ENCODE peak calls at places on chromosomes 12 and 14, in four cellular contexts. Z, A, V and F are unnamed samples.

GRCh38 chr12:46342562-46343033 is 30.0 kb downstream of the SLC38A2 start:
- DNase-seq in V (peak), Z (peak), A (peak), F (no peak)

GRCh38 chr12:114562654-114563053 is 121.3 kb downstream of the TBX3 start:
- DNase-seq in V (no peak), A (no peak), Z (no peak), F (no peak)

GRCh38 chr12:13250416-13250815 is 53.9 kb downstream of the EMP1 start:
- DNase-seq in Z (no peak), V (peak), A (peak), F (no peak)

GRCh38 chr12:18888062-18888461 is 150.1 kb downstream of the CAPZA3 start:
- DNase-seq in A (no peak), V (peak), Z (no peak), F (no peak)

GRCh38 chr14:28058012-28058296 is 708.6 kb upstream of the FOXG1 start:
- DNase-seq in A (no peak), Z (no peak), V (no peak), F (no peak)

GRCh38 chr12:47995976-47996375 is 8.3 kb downstream of the COL2A1 start:
- DNase-seq in Z (no peak), V (peak), A (no peak), F (no peak)

GRCh38 chr14:37139710-37140109 is 32.7 kb downstream of the SLC25A21 start:
- DNase-seq in A (no peak), Z (no peak), V (no peak), F (no peak)

GRCh38 chr14:77158175-77158908 is 16.8 kb upstream of the ZDHHC22 start:
- DNase-seq in Z (no peak), A (no peak), V (peak), F (no peak)

GRCh38 chr14:67071506-67071905 is 117.7 kb upstream of the GARIN2 start:
- DNase-seq in V (no peak), A (no peak), Z (no peak), F (no peak)

GRCh38 chr14:50109342-50109741 is 7.0 kb downstream of the VCPKMT start:
- DNase-seq in A (peak), V (peak), Z (no peak), F (no peak)

GRCh38 chr12:130185455-130186100 is 23.3 kb downstream of the FZD10 start:
- DNase-seq in Z (no peak), V (no peak), A (no peak), F (no peak)
- H3K4me3 ChIP-seq in Z (no peak), V (no peak), A (no peak), F (no peak)

GRCh38 chr12:104011265-104011664 is 38.7 kb downstream of the GLT8D2 start:
- DNase-seq in A (peak), Z (no peak), V (peak), F (no peak)
- H3K4me3 ChIP-seq in A (no peak), Z (no peak), V (no peak), F (no peak)

DNA sequence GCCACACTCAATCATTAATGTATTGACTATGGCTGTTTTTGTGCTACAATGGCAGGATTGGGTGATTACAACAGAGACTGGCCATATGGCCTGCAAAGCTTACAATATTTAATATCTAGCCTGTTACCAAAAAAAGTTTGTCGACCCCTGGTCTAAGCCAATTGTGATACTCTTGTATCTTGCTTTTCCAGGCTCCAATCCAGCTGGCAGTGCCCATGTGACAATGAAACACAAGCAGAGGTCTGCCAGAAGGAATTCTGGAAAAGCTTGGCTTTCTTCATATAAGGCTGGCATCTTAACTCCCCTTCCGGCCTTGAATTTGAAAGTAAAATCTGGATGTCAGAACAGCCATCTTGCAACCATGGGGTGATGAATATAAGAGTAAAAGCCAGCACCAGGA is 458.6 kb downstream of the TMTC2 start:
- DNase-seq in Z (no peak), A (no peak), V (no peak), F (no peak)
- H3K4me3 ChIP-seq in Z (no peak), A (no peak), V (no peak), F (no peak)

GRCh38 chr12:109153711-109154434 is 37.5 kb downstream of the ACACB start:
- DNase-seq in V (no peak), Z (no peak), A (no peak), F (no peak)

GRCh38 chr12:109154485-109155438 is 38.4 kb downstream of the ACACB start:
- DNase-seq in Z (peak), V (peak), A (peak), F (peak)

GRCh38 chr12:109157986-109158385 is 41.6 kb downstream of the ACACB start:
- DNase-seq in A (no peak), V (no peak), Z (no peak), F (no peak)

GRCh38 chr12:109156036-109156435 is 39.6 kb downstream of the ACACB start:
- DNase-seq in V (no peak), A (no peak), Z (no peak), F (no peak)

DNA sequence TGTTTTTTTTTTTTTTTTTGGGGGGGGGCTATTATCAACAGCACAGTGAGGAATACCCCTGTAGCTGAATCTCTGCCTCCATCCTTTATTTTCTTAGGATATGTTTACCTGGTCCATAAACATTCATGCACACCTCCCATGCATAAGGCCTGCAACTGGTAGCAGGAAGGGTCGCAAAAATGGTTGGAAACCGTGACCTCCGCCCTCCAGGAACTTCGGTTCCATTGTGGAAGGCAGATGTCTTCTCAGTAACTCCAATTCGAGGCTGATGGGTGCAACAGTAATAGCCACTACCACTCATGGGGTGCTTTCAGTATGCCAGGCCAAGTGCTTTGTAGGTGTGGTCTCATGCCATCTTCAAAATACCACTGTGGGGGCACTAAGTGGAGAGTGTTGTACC is 40.2 kb downstream of the ACACB start:
- DNase-seq in A (no peak), Z (no peak), V (no peak), F (no peak)
- H3K4me3 ChIP-seq in A (no peak), Z (no peak), V (no peak), F (no peak)

GRCh38 chr12:88339966-88340365 is 197.9 kb downstream of the TMTC3 start:
- DNase-seq in V (peak), Z (no peak), A (no peak), F (no peak)
- H3K4me3 ChIP-seq in V (no peak), Z (no peak), A (no peak), F (no peak)

GRCh38 chr12:92624236-92624635 is 78.6 kb upstream of the PLEKHG7 start:
- DNase-seq in V (peak), Z (no peak), A (no peak), F (no peak)

GRCh38 chr12:92625639-92626310 is 77.0 kb upstream of the PLEKHG7 start:
- DNase-seq in V (no peak), A (no peak), Z (no peak), F (no peak)

GRCh38 chr12:92629349-92630065 is 73.3 kb upstream of the PLEKHG7 start:
- DNase-seq in Z (no peak), V (peak), A (no peak), F (no peak)

GRCh38 chr12:92627511-92627910 is 75.3 kb upstream of the PLEKHG7 start:
- DNase-seq in A (no peak), Z (no peak), V (no peak), F (no peak)

DNA sequence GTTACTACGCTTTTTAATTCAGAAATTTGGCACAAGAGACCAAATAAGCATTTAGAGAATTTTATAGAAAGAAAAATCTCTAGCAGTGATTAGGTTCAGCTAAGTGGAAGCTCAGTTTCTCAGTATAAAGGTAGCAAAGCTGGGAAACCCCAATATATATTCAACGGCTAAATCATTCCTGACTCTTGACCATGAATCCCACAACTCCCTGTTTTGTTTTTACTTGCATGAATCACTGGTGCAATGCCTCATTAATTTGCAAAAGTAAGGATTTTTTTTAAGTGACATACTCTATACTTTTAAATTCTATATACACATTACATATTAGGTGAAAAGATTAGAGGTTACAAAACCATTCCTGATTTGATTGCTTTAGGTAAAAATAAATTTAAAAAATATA is 74.3 kb upstream of the PLEKHG7 start:
- DNase-seq in A (no peak), Z (no peak), V (no peak), F (no peak)
- H3K4me3 ChIP-seq in A (no peak), Z (no peak), V (no peak), F (no peak)

DNA sequence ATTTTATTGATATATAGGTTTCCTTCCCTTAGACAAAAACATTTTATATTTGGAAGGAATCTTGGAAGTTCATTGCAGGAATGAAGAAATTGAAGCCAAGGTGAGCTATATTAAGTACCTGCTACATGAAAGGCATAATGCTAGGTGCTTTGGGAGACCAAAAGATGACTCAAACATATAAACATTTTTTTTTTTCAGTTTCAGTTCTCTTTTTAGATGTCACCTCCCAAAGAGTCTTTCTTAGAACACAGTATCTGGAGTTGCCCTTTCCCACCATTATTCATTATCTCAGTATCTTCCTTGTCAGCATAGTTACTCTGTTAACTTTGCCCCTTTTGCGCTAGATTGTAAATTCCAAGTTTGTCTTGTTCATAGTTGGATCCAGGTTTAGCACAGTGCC is 1.1 kb downstream of the LIN52 start:
- DNase-seq in A (no peak), Z (no peak), V (no peak), F (no peak)
- H3K4me3 ChIP-seq in A (peak), Z (peak), V (no peak), F (peak)

DNA sequence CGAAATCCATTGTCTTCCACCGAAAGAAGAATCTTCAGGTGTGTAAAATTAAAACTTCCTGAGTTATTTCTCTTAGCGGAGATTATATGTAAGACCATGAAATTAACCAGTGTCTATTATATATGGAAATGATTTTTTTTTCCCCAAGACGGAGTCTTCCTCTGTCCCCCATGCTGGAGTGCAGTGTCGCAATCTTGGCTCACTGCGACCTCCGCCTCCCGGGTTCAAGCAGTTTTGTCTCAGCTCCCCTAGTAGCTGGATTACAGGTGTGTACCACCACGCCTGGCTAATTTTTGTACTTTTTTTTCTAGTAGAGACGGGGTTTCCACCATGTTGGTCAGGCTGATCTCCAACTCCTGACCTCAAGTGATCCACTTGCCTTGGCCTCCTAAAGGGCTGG is 2.8 kb downstream of the RAN start:
- DNase-seq in Z (no peak), A (no peak), V (no peak), F (no peak)
- H3K4me3 ChIP-seq in Z (no peak), A (no peak), V (no peak), F (no peak)

DNA sequence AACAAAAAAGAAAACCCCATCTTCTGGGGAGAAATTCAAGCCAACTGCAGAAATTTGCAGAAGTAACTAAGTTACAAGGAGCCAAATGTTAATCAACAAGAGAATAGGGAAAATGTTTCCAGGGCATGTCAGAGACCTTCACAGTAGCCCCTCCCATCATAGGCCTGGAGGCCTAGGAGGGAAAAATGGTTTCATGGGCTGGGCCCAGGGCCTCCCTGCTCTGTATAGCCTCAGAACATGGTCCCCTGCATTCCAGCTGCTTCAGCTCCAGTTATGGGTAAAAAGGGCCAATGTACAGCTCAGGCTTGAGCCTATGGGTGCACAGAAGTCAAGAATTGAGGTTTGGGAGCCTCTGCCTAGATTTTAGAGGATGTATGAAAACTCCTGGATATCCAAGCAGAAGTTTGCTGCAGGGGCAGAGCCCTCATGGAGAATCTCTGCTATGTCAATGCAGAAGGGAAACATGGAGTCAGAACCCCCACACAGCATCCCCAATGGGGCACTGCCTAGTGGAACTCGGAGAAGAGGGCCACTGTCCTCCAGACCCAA is 260.9 kb downstream of the DUSP6 start:
- DNase-seq in V (no peak), Z (no peak), A (no peak), F (no peak)
- H3K4me3 ChIP-seq in V (no peak), Z (no peak), A (no peak), F (no peak)